ENCODE peak calls at places on chromosomes 3 and 15, in six cellular contexts. X is HepG2, B is HCT116, V is H1, J is GM12878, P is K562. O is an unnamed sample.

GRCh38 chr3:23404241-23404640 is 201.1 kb downstream of the UBE2E2 start:
- DNase-seq in X (no peak), B (no peak), V (no peak), J (no peak), P (no peak), O (no peak)

GRCh38 chr3:55508335-55508734 is 21.2 kb upstream of the WNT5A start:
- DNase-seq in X (no peak), B (no peak), V (no peak), J (no peak), P (no peak), O (no peak)

GRCh38 chr3:196124608-196125007 is 42.7 kb upstream of the TFRC start:
- DNase-seq in X (no peak), B (no peak), V (no peak), J (no peak), P (no peak), O (no peak)

GRCh38 chr3:45011756-45012441 is 14.2 kb upstream of the CLEC3B start:
- DNase-seq in X (no peak), B (no peak), V (no peak), J (no peak), P (no peak), O (peak; percentile 91)

GRCh38 chr15:35740761-35741160 is 194.8 kb upstream of the DPH6 start:
- DNase-seq in X (no peak), B (no peak), V (no peak), J (no peak), P (no peak), O (peak; percentile 89)

GRCh38 chr3:141051641-141052569 is 758 bp downstream of the SPSB4 start:
- DNase-seq in X (no peak), B (no peak), V (peak; percentile 78), J (no peak), P (no peak), O (peak; percentile 2)

GRCh38 chr3:162677475-162677874 is 1180.9 kb downstream of the OTOL1 start:
- DNase-seq in X (no peak), B (no peak), V (no peak), J (no peak), P (no peak), O (no peak)

GRCh38 chr15:80780416-80781221 is 1.4 kb downstream of the CEMIP start:
- DNase-seq in X (peak; percentile 47), B (no peak), V (peak; percentile 91), J (no peak), P (peak; percentile 40), O (peak; percentile 62)

GRCh38 chr3:159838936-159839335 is 149.7 kb upstream of the IL12A start:
- DNase-seq in X (no peak), B (no peak), V (no peak), J (no peak), P (no peak), O (no peak)

GRCh38 chr15:81155375-81156218 is 21.5 kb downstream of the CFAP161 start:
- DNase-seq in X (peak; percentile 32), B (peak; percentile 45), V (no peak), J (no peak), P (peak; percentile 37), O (peak; percentile 77)

GRCh38 chr15:55959744-55960143 is 33.7 kb downstream of the NEDD4 start:
- DNase-seq in X (no peak), B (no peak), V (no peak), J (no peak), P (peak; percentile 12), O (peak; percentile 4)

GRCh38 chr3:111885578-111885977 is 26.5 kb downstream of the PHLDB2 start:
- DNase-seq in X (no peak), B (no peak), V (no peak), J (no peak), P (no peak), O (no peak)

GRCh38 chr15:63860161-63860954 is 26.6 kb upstream of the HERC1 start:
- DNase-seq in X (no peak), B (no peak), V (no peak), J (no peak), P (peak; percentile 50), O (no peak)

GRCh38 chr15:29126821-29127461 is 142.7 kb downstream of the NSMCE3 start:
- DNase-seq in X (no peak), B (no peak), V (no peak), J (no peak), P (peak; percentile 74), O (no peak)

GRCh38 chr3:89372456-89372855 is 265.0 kb downstream of the EPHA3 start:
- DNase-seq in X (no peak), B (no peak), V (no peak), J (no peak), P (no peak), O (no peak)
- TF ChIP-seq CEBPB in X (no peak), B (no peak), V (no peak), J (no peak), P (no peak), O (no peak)

GRCh38 chr15:94235681-94236080 is 4.3 kb downstream of the MCTP2 start:
- DNase-seq in X (no peak), B (no peak), V (no peak), J (no peak), P (no peak), O (no peak)
- H4K20me1 ChIP-seq in X (no peaks in the 10 kb centered on the region), B (no peaks in the 10 kb centered on the region), V (no peaks in the 10 kb centered on the region), J (no peaks in the 10 kb centered on the region), P (no peaks in the 10 kb centered on the region), O (no peaks in the 10 kb centered on the region)

GRCh38 chr3:42853056-42853455 is 22.6 kb downstream of the CYP8B1 start:
- DNase-seq in X (no peak), B (no peak), V (no peak), J (no peak), P (no peak), O (no peak)

GRCh38 chr3:42856544-42856943 is 19.1 kb downstream of the CYP8B1 start:
- DNase-seq in X (no peak), B (no peak), V (no peak), J (no peak), P (no peak), O (no peak)

GRCh38 chr3:42855219-42855546 is 20.5 kb downstream of the CYP8B1 start:
- DNase-seq in X (no peak), B (no peak), V (no peak), J (no peak), P (no peak), O (no peak)

GRCh38 chr3:42853739-42854302 is 21.9 kb downstream of the CYP8B1 start:
- DNase-seq in X (peak; percentile 96), B (no peak), V (no peak), J (no peak), P (no peak), O (no peak)

DNA sequence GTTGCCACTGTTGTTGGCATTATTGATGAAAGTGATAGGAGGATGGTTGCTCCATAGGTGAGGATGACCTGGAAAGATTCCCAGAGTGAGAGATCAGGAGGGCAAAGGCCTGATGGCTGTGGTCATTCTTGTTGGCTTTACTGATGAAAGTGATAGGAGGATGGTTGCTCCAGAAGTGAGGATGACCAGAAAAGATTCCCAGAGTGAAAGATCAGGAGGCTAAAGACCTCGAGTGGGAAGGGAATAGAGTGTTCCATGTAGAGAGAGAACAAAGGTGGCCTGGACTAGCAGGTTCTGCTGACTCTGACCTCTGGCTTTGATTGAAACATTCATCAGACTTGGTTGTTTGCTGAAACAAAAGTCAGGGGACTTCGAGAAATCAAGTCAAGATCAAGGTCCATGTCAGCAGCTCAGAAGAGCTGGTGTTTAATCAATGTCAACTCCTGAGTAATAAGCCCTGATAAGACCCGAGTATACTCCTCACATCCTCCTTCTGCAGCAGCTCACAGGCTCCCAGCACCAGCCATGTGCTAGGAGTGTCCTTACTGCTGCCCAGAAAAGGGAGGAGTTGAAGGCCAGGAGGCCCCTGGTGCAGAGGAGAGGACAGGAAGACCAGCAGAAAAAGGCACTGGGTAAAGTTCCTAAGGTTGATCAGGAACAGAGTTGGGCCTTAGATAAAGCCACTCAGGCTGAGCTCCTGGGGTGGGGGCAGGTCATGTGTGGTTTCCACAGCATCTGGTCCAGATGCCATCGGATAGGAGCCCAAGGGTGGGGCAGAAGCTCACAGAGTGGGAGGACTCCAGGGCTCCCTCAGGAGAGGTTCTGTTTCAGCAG is 19.9 kb downstream of the CYP8B1 start:
- DNase-seq in X (peak; percentile 99), B (no peak), V (no peak), J (no peak), P (peak; percentile 61), O (no peak)
- TF ChIP-seq CEBPB in X (peak; percentile 95), B (no peak), V (no peak), J (no peak), P (no peak), O (no peak)

GRCh38 chr3:3815206-3815605 is 16.0 kb downstream of the LRRN1 start:
- DNase-seq in X (no peak), B (no peak), V (no peak), J (no peak), P (no peak), O (no peak)
- H4K20me1 ChIP-seq in X (no peaks in the 10 kb centered on the region), B (no peaks in the 10 kb centered on the region), V (peaks cover 42% of the 10 kb centered on the region), J (no peaks in the 10 kb centered on the region), P (no peaks in the 10 kb centered on the region), O (no peaks in the 10 kb centered on the region)